ENCODE peak calls at places on chromosome 6, in ten cellular contexts. K, X, H, L, C, T, U, R, V and Z are unnamed samples.
A peak's percentile ranks its signal among the peaks of the same experiment; 100 is the strongest.

GRCh38 chr6:1392813-1393640 is 3.7 kb downstream of the FOXF2 start:
- DNase-seq in R (no peak), T (no peak), H (no peak), V (no peak), C (no peak), X (no peak), U (no peak), L (no peak), K (no peak), Z (no peak)

GRCh38 chr6:111355156-111355555 is 127.9 kb downstream of the REV3L start:
- DNase-seq in V (no peak), K (no peak), T (no peak), U (no peak), H (no peak), R (no peak), C (no peak), X (no peak), L (no peak), Z (no peak)

GRCh38 chr6:118895241-118895561 is 1.2 kb downstream of the ASF1A start:
- DNase-seq in C (no peak), T (no peak), V (no peak), K (no peak), H (no peak), U (no peak), X (no peak), L (peak; percentile 30), R (no peak), Z (no peak)

GRCh38 chr6:129920103-129920798 is 59.1 kb upstream of the TMEM244 start:
- DNase-seq in T (no peak), R (no peak), X (no peak), K (no peak), U (no peak), C (no peak), H (no peak), V (peak; percentile 79), L (peak; percentile 12), Z (no peak)

GRCh38 chr6:121694389-121695185 is 259.1 kb downstream of the GJA1 start:
- DNase-seq in X (no peak), L (no peak), H (no peak), T (no peak), K (no peak), R (no peak), U (no peak), V (peak; percentile 63), C (no peak), Z (no peak)

GRCh38 chr6:141463237-141463977 is 669.3 kb upstream of the GJE1 start:
- DNase-seq in L (peak; percentile 18), H (no peak), V (peak; percentile 58), K (no peak), T (no peak), X (no peak), U (no peak), R (no peak), C (no peak), Z (no peak)

GRCh38 chr6:150163970-150164369 is 21.1 kb downstream of the PPP1R14C start:
- DNase-seq in V (no peak), R (no peak), C (no peak), T (no peak), K (no peak), L (no peak), U (no peak), H (no peak), X (no peak), Z (no peak)

GRCh38 chr6:13566500-13566899 is 7.9 kb upstream of the SIRT5 start:
- DNase-seq in H (no peak), K (no peak), R (no peak), U (no peak), X (no peak), T (no peak), L (no peak), V (no peak), C (no peak), Z (no peak)

GRCh38 chr6:137734005-137734874 is 132.8 kb upstream of the TNFAIP3 start:
- DNase-seq in C (no peak), V (no peak), X (no peak), U (no peak), H (no peak), L (no peak), R (no peak), K (no peak), T (no peak), Z (no peak)

GRCh38 chr6:19830171-19830570 is 7.0 kb upstream of the ID4 start:
- DNase-seq in L (no peak), C (no peak), R (no peak), X (no peak), K (no peak), T (no peak), H (no peak), U (no peak), V (peak; percentile 65), Z (no peak)